ENCODE peak calls at places on chromosomes 1 and 21, in four cellular contexts. F, V, X and R are unnamed samples.

GRCh38 chr1:226098870-226099832 is 36.6 kb downstream of the H3-3A start:
- DNase-seq in F (no peak), V (no peak), X (no peak), R (no peak)

GRCh38 chr1:177905686-177906085 is 64.2 kb downstream of the SEC16B start:
- DNase-seq in X (no peak), F (no peak), V (no peak), R (no peak)

GRCh38 chr21:36893581-36893980 is 72.9 kb downstream of the HLCS start:
- DNase-seq in V (no peak), X (no peak), F (no peak), R (no peak)

GRCh38 chr1:10117865-10118264 is 85.1 kb downstream of the UBE4B start:
- DNase-seq in F (no peak), V (no peak), X (no peak), R (no peak)

GRCh38 chr1:16067127-16067768 is 6.2 kb downstream of the FAM131C start:
- DNase-seq in F (no peak), X (peak; percentile 93), V (peak; percentile 91), R (no peak)

GRCh38 chr21:38696617-38697016 is 109.1 kb upstream of the ETS2 start:
- DNase-seq in V (no peak), X (no peak), F (no peak), R (no peak)

GRCh38 chr1:161946071-161946987 is 77.3 kb downstream of the OLFML2B start:
- DNase-seq in X (no peak), V (no peak), F (no peak), R (no peak)

GRCh38 chr1:2130871-2131289 is 63.7 kb downstream of the FAAP20 start:
- DNase-seq in V (no peak), F (no peak), X (peak; percentile 66), R (no peak)

GRCh38 chr1:153122831-153123421 is 9.6 kb upstream of the SPRR2F start:
- DNase-seq in X (no peak), V (no peak), F (no peak), R (no peak)

GRCh38 chr1:40392206-40392605 is 18.7 kb downstream of the SMAP2 start:
- DNase-seq in F (peak; percentile 75), X (no peak), V (no peak), R (no peak)

GRCh38 chr1:208269338-208269666 is 25.1 kb upstream of the PLXNA2 start:
- DNase-seq in X (no peak), F (peak; percentile 59), V (no peak), R (no peak)

DNA sequence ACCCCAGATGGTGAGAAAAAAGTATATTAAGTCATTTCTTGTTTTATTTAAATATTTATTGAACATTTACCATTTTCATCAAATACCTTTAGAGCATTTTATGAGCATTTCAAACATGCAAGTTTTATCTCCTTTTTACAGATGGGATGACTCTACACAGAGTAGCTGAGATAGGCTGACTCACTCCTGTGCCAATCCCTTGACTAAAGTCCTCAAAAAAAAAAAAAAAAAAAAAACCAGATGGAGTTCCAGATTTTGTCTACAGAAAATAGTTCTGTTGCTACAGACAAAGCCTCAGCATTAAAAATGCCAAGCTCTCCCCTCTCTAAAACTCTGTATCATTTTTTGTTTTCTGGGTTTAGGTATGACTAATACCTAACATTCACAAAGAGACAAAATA is 303.0 kb upstream of the PLD5 start:
- DNase-seq in F (no peak), X (no peak), V (no peak), R (no peak)
- TF ChIP-seq CTCF in F (no peak), X (no peak), V (no peak), R (no peak)

GRCh38 chr21:28444567-28444966 is 548.1 kb downstream of the LTN1 start:
- DNase-seq in V (no peak), F (peak; percentile 14), X (no peak), R (peak; percentile 4)
- H3K4me1 ChIP-seq in V (no peaks in the 10 kb centered on the region), F (no peaks in the 10 kb centered on the region), X (no peaks in the 10 kb centered on the region), R (no peaks in the 10 kb centered on the region)

GRCh38 chr1:99277066-99277465 is 12.8 kb downstream of the PLPPR4 start:
- DNase-seq in V (peak; percentile 14), F (no peak), X (no peak), R (no peak)

GRCh38 chr1:99281109-99281508 is 16.8 kb downstream of the PLPPR4 start:
- DNase-seq in F (no peak), V (no peak), X (no peak), R (no peak)

GRCh38 chr1:99282536-99282935 is 18.2 kb downstream of the PLPPR4 start:
- DNase-seq in F (no peak), X (no peak), V (no peak), R (no peak)

DNA sequence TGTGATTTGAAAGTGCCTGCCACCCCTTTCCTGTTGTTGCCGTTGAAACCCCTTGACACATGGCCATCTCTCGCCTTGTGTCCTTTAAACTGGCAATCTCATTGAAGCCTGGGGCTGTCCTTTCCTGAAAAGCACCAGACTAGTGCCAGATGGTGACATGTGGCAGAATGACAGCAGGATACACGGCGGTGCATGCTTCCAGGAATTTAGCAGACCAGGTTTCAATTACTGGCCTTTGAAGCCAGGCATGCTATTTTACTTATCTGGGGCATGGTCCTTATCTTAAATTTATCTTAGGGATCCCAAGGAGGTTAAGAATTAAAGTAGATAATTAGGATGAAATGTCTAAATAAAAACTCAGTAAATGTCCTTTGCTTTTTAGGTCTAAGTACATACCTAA is 15.2 kb downstream of the PLPPR4 start:
- DNase-seq in V (peak; percentile 22), F (no peak), X (no peak), R (no peak)
- TF ChIP-seq CTCF in V (no peak), F (no peak), X (no peak), R (no peak)

GRCh38 chr1:107831921-107832320 is 133.1 kb downstream of the VAV3 start:
- DNase-seq in F (no peak), V (no peak), X (no peak), R (no peak)
- H3K4me1 ChIP-seq in F (peaks cover 10% of the 10 kb centered on the region), V (no peaks in the 10 kb centered on the region), X (no peaks in the 10 kb centered on the region), R (peaks cover 46% of the 10 kb centered on the region)

DNA sequence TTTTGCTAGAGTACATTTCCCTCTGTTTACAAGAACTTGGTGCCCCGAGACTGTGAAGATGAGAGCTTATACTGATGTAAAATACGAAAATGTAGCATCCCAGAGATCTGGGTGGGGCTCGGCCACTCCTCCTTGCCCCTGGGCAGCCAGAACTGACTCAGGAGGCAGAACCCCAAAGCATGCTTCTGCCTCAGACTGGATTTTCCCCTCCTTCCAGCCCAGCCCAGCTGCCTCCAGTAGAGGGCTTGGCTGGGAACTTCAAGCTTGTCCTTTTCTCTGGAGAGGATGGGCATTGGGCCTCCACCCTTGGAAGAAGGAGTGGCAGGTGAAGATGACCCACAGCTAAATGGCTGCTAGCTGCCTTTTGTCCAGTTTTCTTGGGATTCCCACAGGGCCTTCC is 24.3 kb upstream of the BTG2 start:
- DNase-seq in V (no peak), F (peak; percentile 28), X (no peak), R (no peak)
- TF ChIP-seq CTCF in V (no peak), F (no peak), X (no peak), R (no peak)

GRCh38 chr1:155127105-155127671 is 488 bp upstream of the EFNA1 start:
- DNase-seq in X (peak; percentile 93), V (peak; percentile 89), F (no peak), R (peak; percentile 41)

GRCh38 chr1:155127672-155128468 is at the start of gene EFNA1:
- DNase-seq in V (peak; percentile 86), X (peak; percentile 92), F (peak; percentile 17), R (peak; percentile 75)

GRCh38 chr1:155130272-155131006 is 2.8 kb downstream of the EFNA1 start:
- DNase-seq in X (no peak), F (no peak), V (no peak), R (no peak)

GRCh38 chr1:155128469-155128754 is 736 bp downstream of the EFNA1 start:
- DNase-seq in X (no peak), V (no peak), F (no peak), R (no peak)

DNA sequence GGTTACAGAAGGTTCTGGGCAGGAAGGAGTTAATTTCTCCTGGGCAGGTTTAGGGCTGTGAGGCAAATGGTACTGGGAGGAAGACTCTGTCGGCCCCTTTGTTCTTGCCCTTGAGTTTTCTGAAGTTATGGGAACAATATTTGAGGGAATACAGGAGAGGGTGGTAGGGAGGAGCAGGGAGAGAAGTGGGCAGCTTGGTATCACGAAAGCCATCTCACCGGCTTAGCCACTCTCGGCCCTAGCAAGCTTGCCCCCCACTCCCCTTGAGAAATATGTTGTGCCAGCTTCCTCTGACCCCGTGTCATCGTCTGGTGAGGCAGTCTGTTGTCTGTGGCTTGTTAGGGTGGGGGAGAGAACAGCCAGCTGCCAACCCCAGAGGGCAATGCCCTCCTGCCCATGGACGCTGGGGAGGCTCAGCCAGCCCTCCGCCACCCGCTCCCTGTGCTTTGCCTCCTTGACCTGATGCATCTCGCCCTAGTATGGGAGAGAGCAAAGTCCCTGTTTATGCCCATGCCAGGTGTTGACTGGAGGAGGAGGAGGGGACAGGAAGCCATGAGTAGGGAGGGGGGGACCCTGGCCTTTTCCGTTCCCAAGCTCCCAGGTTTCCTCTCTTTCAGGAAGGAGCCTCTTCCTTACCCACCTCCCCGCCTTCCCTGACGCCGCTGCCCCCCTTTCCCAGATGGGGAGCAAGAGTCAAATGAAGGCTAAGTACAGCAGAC is 1.2 kb downstream of the EFNA1 start:
- DNase-seq in V (peak; percentile 63), F (no peak), X (no peak), R (peak; percentile 28)
- H3K4me1 ChIP-seq in V (peaks cover 50% of the 10 kb centered on the region), F (peaks cover 26% of the 10 kb centered on the region), X (peaks cover 38% of the 10 kb centered on the region), R (peaks cover 68% of the 10 kb centered on the region)

GRCh38 chr1:202034683-202035462 is 24.5 kb downstream of the ELF3 start:
- DNase-seq in V (peak; percentile 94), F (peak; percentile 52), X (peak; percentile 98), R (peak; percentile 57)
- TF ChIP-seq CTCF in V (no peak), F (no peak), X (no peak), R (no peak)

GRCh38 chr1:228370941-228371740 is 35.5 kb downstream of the TRIM11 start:
- DNase-seq in X (peak; percentile 80), V (peak; percentile 15), F (peak; percentile 87), R (peak; percentile 67)
- H3K4me1 ChIP-seq in X (peaks cover 12% of the 10 kb centered on the region), V (no peaks in the 10 kb centered on the region), F (peaks cover 26% of the 10 kb centered on the region), R (peaks cover 73% of the 10 kb centered on the region)

GRCh38 chr1:112618114-112618720 is 724 bp downstream of the ST7L start:
- DNase-seq in X (no peak), V (no peak), F (no peak), R (no peak)
- TF ChIP-seq CTCF in X (no peak), V (no peak), F (no peak), R (no peak)